ENCODE peak calls at places on chromosomes 11 and 22, in four cellular contexts. C is K562, Q is H1, U is HepG2. M is an unnamed sample.

GRCh38 chr11:74256370-74257133 is 54.9 kb downstream of the P4HA3 start:
- DNase-seq in C (no peak), U (peak; percentile 5), Q (no peak), M (no peak)

GRCh38 chr11:134753805-134754130 is 341.7 kb upstream of the B3GAT1 start:
- DNase-seq in U (no peak), C (no peak), Q (no peak), M (no peak)

GRCh38 chr11:2794947-2795346 is 90.6 kb downstream of the CDKN1C start:
- DNase-seq in C (no peak), U (no peak), Q (no peak), M (no peak)

GRCh38 chr11:121881806-121882205 is 234.2 kb downstream of the BLID start:
- DNase-seq in Q (no peak), U (no peak), C (no peak), M (no peak)

GRCh38 chr11:19259487-19260345 is 19.0 kb upstream of the E2F8 start:
- DNase-seq in C (peak; percentile 67), U (no peak), Q (peak; percentile 83), M (peak; percentile 73)

GRCh38 chr22:46147471-46148267 is 2.7 kb upstream of the PPARA start:
- DNase-seq in Q (peak; percentile 40), U (peak; percentile 73), C (no peak), M (no peak)

GRCh38 chr22:38202437-38203089 is 769 bp downstream of the MAFF start:
- DNase-seq in C (peak; percentile 83), U (peak; percentile 50), Q (peak; percentile 74), M (peak; percentile 90)

GRCh38 chr11:5500391-5500790 is 9.4 kb downstream of the UBQLN3 start:
- DNase-seq in Q (no peak), C (no peak), U (no peak), M (no peak)

GRCh38 chr11:102279641-102280170 is 37.6 kb upstream of the BIRC3 start:
- DNase-seq in Q (no peak), U (peak; percentile 98), C (no peak), M (peak; percentile 33)

GRCh38 chr11:131691558-131692041 is 321.2 kb downstream of the NTM start:
- DNase-seq in U (no peak), C (peak; percentile 31), Q (peak; percentile 94), M (peak; percentile 34)

GRCh38 chr11:121671276-121672168 is 218.8 kb upstream of the SORL1-AS1 start:
- DNase-seq in C (no peak), Q (peak; percentile 16), U (no peak), M (no peak)

GRCh38 chr11:62444271-62444833 is 25.5 kb downstream of the SCGB1A1 start:
- DNase-seq in U (no peak), Q (no peak), C (no peak), M (peak; percentile 68)

GRCh38 chr11:34899633-34900016 is 16.6 kb downstream of the APIP start:
- DNase-seq in Q (no peak), U (no peak), C (no peak), M (no peak)

DNA sequence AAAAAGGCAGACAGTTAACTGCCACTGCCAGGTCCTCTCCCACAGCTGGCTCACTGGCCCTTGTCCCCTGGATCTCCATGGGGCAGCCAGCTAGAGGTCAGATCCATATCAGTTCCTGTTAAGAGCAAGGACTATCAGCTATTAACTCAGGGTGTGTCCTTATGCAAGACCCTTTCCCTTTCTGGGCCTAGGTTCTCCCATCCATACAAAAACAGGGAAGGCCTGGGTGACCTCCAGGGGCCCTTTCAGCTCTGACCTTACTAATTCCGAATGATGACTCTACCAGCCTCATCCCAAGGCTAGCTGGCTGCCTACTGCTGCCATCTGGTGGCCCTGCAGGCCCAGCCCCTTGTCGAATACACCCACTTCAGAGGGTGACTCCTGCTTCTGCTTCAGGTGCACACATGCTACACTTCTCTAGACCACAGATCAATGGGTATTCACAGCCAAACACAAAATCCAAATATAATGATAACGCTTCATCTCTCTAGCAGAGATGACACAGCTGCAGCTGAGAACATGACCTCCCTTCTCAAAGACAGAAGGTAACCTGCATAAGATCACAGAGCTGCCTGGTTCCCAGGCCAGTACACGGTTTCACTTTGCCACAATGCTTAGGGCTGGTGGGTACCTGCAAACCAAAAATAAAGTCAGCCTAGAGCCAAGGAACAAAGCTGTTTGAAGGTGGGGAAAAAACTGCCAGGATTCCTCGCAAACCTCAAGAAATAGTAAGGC is 34.1 kb downstream of the SERGEF start:
- DNase-seq in Q (peak; percentile 71), C (peak; percentile 51), U (peak; percentile 59), M (peak; percentile 41)
- TF ChIP-seq JUN in Q (no peak), C (no peak), U (no peak), M (no peak)

GRCh38 chr11:4211991-4212390 is 117.4 kb downstream of the RRM1 start:
- DNase-seq in C (no peak), U (no peak), Q (peak; percentile 62), M (no peak)
- H2AFZ ChIP-seq in C (no peak overlapping the region), U (no peak overlapping the region), Q (peak overlapping the region; percentile 98), M (no peak overlapping the region)

DNA sequence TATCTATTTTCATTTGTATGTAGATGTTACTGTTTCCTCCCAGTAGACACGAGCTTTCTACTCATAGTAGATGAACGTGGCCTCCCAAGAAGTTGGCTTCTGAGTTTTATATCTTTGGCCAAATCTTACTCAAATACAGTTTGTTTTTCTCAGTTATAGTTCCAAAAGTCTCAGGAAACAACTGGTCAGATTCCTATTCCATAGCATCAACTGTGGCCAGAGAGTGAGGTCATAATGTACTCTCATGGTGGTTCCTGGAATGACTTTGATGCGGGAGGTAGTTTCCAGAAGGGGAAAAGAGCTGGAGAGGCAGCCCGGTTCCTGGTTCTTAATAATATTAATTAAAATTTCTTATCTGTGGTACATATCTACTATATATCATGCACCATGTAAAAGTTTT is 77.3 kb downstream of the SLC17A6 start:
- DNase-seq in C (no peak), Q (no peak), U (no peak), M (no peak)
- H3K9ac ChIP-seq in C (no peak overlapping the region), Q (no peak overlapping the region), U (no peak overlapping the region), M (no peak overlapping the region)

GRCh38 chr11:47234669-47235075 is 13.9 kb downstream of the ACP2 start:
- DNase-seq in U (no peak), C (no peak), Q (no peak), M (no peak)
- TF ChIP-seq JUN in U (no peak), C (no peak), Q (no peak), M (no peak)

M was measured in endothelial cell of umbilical vein.